ENCODE peak calls at places on chromosomes 13 and 19, in nine cellular contexts. One of them, this sample, is unnamed.

GRCh38 chr19:18172331-18173053 is 1.1 kb upstream of the IFI30 start:
- DNase-seq in pancreas: peak; percentile 15
- DNase-seq in left ventricle myocardium inferior: no peak
- DNase-seq in ovary: no peak
- DNase-seq in HepG2: no peak
- DNase-seq in mucosa of descending colon: no peak
- DNase-seq in uterus: no peak
- DNase-seq in ascending aorta: no peak
- DNase-seq in IMR-90: no peak
- DNase-seq in this sample: no peak

GRCh38 chr19:15200575-15201364 is at the start of gene NOTCH3:
- DNase-seq in IMR-90: no peak
- DNase-seq in pancreas: no peak
- DNase-seq in ascending aorta: no peak
- DNase-seq in mucosa of descending colon: no peak
- DNase-seq in left ventricle myocardium inferior: no peak
- DNase-seq in uterus: no peak
- DNase-seq in ovary: no peak
- DNase-seq in HepG2: no peak
- DNase-seq in this sample: no peak

GRCh38 chr19:48137411-48137810 is 26.8 kb upstream of the PLA2G4C start:
- DNase-seq in uterus: no peak
- DNase-seq in IMR-90: no peak
- DNase-seq in pancreas: no peak
- DNase-seq in HepG2: no peak
- DNase-seq in ovary: no peak
- DNase-seq in ascending aorta: no peak
- DNase-seq in left ventricle myocardium inferior: no peak
- DNase-seq in mucosa of descending colon: no peak
- DNase-seq in this sample: no peak

GRCh38 chr13:38582133-38582532 is 104.7 kb upstream of the FREM2 start:
- DNase-seq in uterus: no peak
- DNase-seq in IMR-90: peak; percentile 16
- DNase-seq in HepG2: peak; percentile 47
- DNase-seq in left ventricle myocardium inferior: no peak
- DNase-seq in ovary: no peak
- DNase-seq in pancreas: no peak
- DNase-seq in mucosa of descending colon: no peak
- DNase-seq in ascending aorta: no peak
- DNase-seq in this sample: no peak

GRCh38 chr19:4577020-4577782 is 17.7 kb upstream of the SEMA6B start:
- DNase-seq in pancreas: no peak
- DNase-seq in ascending aorta: no peak
- DNase-seq in IMR-90: no peak
- DNase-seq in left ventricle myocardium inferior: no peak
- DNase-seq in HepG2: no peak
- DNase-seq in uterus: no peak
- DNase-seq in ovary: no peak
- DNase-seq in mucosa of descending colon: no peak
- DNase-seq in this sample: no peak

GRCh38 chr13:98626298-98626940 is 49.5 kb upstream of the STK24 start:
- DNase-seq in IMR-90: no peak
- DNase-seq in mucosa of descending colon: no peak
- DNase-seq in ascending aorta: no peak
- DNase-seq in pancreas: no peak
- DNase-seq in ovary: no peak
- DNase-seq in uterus: no peak
- DNase-seq in left ventricle myocardium inferior: no peak
- DNase-seq in HepG2: no peak
- DNase-seq in this sample: no peak

GRCh38 chr19:18029617-18030338 is 21.8 kb downstream of the ARRDC2 start:
- DNase-seq in mucosa of descending colon: peak; percentile 42
- DNase-seq in ovary: no peak
- DNase-seq in left ventricle myocardium inferior: no peak
- DNase-seq in IMR-90: peak; percentile 32
- DNase-seq in uterus: no peak
- DNase-seq in HepG2: peak; percentile 79
- DNase-seq in pancreas: peak; percentile 61
- DNase-seq in ascending aorta: no peak
- DNase-seq in this sample: peak; percentile 70

GRCh38 chr13:88086577-88086976 is 415.4 kb downstream of the SLITRK5 start:
- DNase-seq in ascending aorta: no peak
- DNase-seq in ovary: no peak
- DNase-seq in uterus: no peak
- DNase-seq in pancreas: no peak
- DNase-seq in IMR-90: peak; percentile 22
- DNase-seq in mucosa of descending colon: no peak
- DNase-seq in left ventricle myocardium inferior: no peak
- DNase-seq in HepG2: no peak
- DNase-seq in this sample: no peak

GRCh38 chr19:29974701-29975100 is 32.7 kb downstream of the URI1 start:
- DNase-seq in ascending aorta: no peak
- DNase-seq in left ventricle myocardium inferior: no peak
- DNase-seq in ovary: no peak
- DNase-seq in pancreas: no peak
- DNase-seq in HepG2: no peak
- DNase-seq in uterus: no peak
- DNase-seq in IMR-90: no peak
- DNase-seq in mucosa of descending colon: no peak
- DNase-seq in this sample: no peak

GRCh38 chr19:17915940-17916593 is 16.7 kb upstream of the CCDC124 start:
- DNase-seq in uterus: no peak
- DNase-seq in pancreas: no peak
- DNase-seq in left ventricle myocardium inferior: no peak
- DNase-seq in ovary: no peak
- DNase-seq in HepG2: no peak
- DNase-seq in IMR-90: no peak
- DNase-seq in ascending aorta: no peak
- DNase-seq in mucosa of descending colon: no peak
- DNase-seq in this sample: no peak

GRCh38 chr13:23289917-23290357 is 109.2 kb downstream of the SGCG start:
- DNase-seq in left ventricle myocardium inferior: no peak
- DNase-seq in uterus: no peak
- DNase-seq in mucosa of descending colon: no peak
- DNase-seq in pancreas: no peak
- DNase-seq in HepG2: no peak
- DNase-seq in IMR-90: peak; percentile 47
- DNase-seq in ascending aorta: no peak
- DNase-seq in ovary: no peak
- DNase-seq in this sample: no peak

GRCh38 chr19:53102186-53102585 is 1.0 kb downstream of the ZNF160 start:
- DNase-seq in IMR-90: no peak
- DNase-seq in left ventricle myocardium inferior: no peak
- DNase-seq in uterus: no peak
- DNase-seq in ascending aorta: no peak
- DNase-seq in pancreas: no peak
- DNase-seq in mucosa of descending colon: no peak
- DNase-seq in ovary: no peak
- DNase-seq in HepG2: no peak
- DNase-seq in this sample: no peak

GRCh38 chr19:3082331-3082730 is 11.8 kb upstream of the GNA11 start:
- DNase-seq in uterus: no peak
- DNase-seq in ovary: no peak
- DNase-seq in ascending aorta: no peak
- DNase-seq in pancreas: no peak
- DNase-seq in HepG2: no peak
- DNase-seq in IMR-90: no peak
- DNase-seq in mucosa of descending colon: no peak
- DNase-seq in left ventricle myocardium inferior: no peak
- DNase-seq in this sample: no peak

DNA sequence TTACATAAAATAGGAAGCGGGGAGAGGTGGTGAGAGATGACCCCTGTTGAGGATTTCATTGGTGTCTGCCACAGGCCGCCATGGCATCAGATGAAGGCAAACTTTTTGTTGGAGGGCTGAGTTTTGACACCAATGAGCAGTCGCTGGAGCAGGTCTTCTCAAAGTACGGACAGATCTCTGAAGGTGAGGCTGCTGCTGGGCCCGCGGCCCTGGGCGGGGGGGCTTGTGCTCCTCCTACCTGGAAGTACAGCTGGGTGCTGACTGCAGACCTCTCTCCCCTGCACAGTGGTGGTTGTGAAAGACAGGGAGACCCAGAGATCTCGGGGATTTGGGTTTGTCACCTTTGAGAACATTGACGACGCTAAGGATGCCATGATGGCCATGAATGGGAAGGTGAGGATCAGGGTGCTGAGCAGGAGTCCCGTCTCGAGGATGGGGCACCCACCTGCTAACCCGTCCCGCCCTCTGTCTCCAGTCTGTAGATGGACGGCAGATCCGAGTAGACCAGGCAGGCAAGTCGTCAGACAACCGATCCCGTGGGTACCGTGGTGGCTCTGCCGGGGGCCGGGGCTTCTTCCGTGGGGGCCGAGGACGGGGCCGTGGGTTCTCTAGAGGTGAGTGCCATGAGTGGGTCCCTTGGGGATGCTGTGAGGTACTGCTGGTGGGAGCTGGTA is 1.9 kb downstream of the CIRBP start:
- DNase-seq in IMR-90: no peak
- DNase-seq in ascending aorta: no peak
- DNase-seq in ovary: peak; percentile 46
- DNase-seq in uterus: no peak
- DNase-seq in pancreas: peak; percentile 47
- DNase-seq in HepG2: no peak
- DNase-seq in left ventricle myocardium inferior: no peak
- DNase-seq in mucosa of descending colon: no peak
- DNase-seq in this sample: no peak
- H3K4me3 ChIP-seq in IMR-90: no peak overlapping the region
- H3K4me3 ChIP-seq in ascending aorta: peak overlapping the region; percentile 71
- H3K4me3 ChIP-seq in ovary: peak overlapping the region; percentile 74
- H3K4me3 ChIP-seq in uterus: peak overlapping the region; percentile 65
- H3K4me3 ChIP-seq in pancreas: peak overlapping the region; percentile 70
- H3K4me3 ChIP-seq in HepG2: peak overlapping the region; percentile 59
- H3K4me3 ChIP-seq in left ventricle myocardium inferior: peak overlapping the region; percentile 86
- H3K4me3 ChIP-seq in mucosa of descending colon: no peak overlapping the region
- H3K4me3 ChIP-seq in this sample: peak overlapping the region; percentile 62

GRCh38 chr19:57637379-57637778 is 4.4 kb downstream of the ZNF211 start:
- DNase-seq in ascending aorta: no peak
- DNase-seq in uterus: no peak
- DNase-seq in ovary: no peak
- DNase-seq in mucosa of descending colon: no peak
- DNase-seq in IMR-90: no peak
- DNase-seq in pancreas: no peak
- DNase-seq in left ventricle myocardium inferior: no peak
- DNase-seq in HepG2: no peak
- DNase-seq in this sample: no peak

GRCh38 chr19:57633832-57634131 is 814 bp downstream of the ZNF211 start:
- DNase-seq in mucosa of descending colon: no peak
- DNase-seq in left ventricle myocardium inferior: no peak
- DNase-seq in ascending aorta: no peak
- DNase-seq in ovary: no peak
- DNase-seq in uterus: no peak
- DNase-seq in pancreas: no peak
- DNase-seq in IMR-90: no peak
- DNase-seq in HepG2: no peak
- DNase-seq in this sample: no peak

GRCh38 chr19:57632987-57633831 is at the start of gene ZNF211:
- DNase-seq in ovary: peak; percentile 93
- DNase-seq in uterus: peak; percentile 88
- DNase-seq in IMR-90: peak; percentile 93
- DNase-seq in left ventricle myocardium inferior: peak; percentile 94
- DNase-seq in ascending aorta: peak; percentile 64
- DNase-seq in HepG2: peak; percentile 92
- DNase-seq in pancreas: peak; percentile 92
- DNase-seq in mucosa of descending colon: peak; percentile 93
- DNase-seq in this sample: peak; percentile 95
- TF ChIP-seq CTCF in ovary: no peak
- TF ChIP-seq CTCF in uterus: no peak
- TF ChIP-seq CTCF in IMR-90: peak; percentile 2
- TF ChIP-seq CTCF in left ventricle myocardium inferior: peak; percentile 15
- TF ChIP-seq CTCF in ascending aorta: no peak
- TF ChIP-seq CTCF in HepG2: peak; percentile 40
- TF ChIP-seq CTCF in pancreas: no peak
- TF ChIP-seq CTCF in mucosa of descending colon: no peak
- TF ChIP-seq CTCF in this sample: no peak

GRCh38 chr13:42221321-42221720 is 50.6 kb upstream of the AKAP11 start:
- DNase-seq in mucosa of descending colon: no peak
- DNase-seq in IMR-90: no peak
- DNase-seq in ascending aorta: no peak
- DNase-seq in left ventricle myocardium inferior: no peak
- DNase-seq in HepG2: no peak
- DNase-seq in uterus: no peak
- DNase-seq in ovary: no peak
- DNase-seq in pancreas: no peak
- DNase-seq in this sample: no peak

GRCh38 chr13:42216422-42216735 is 55.6 kb upstream of the AKAP11 start:
- DNase-seq in ascending aorta: no peak
- DNase-seq in left ventricle myocardium inferior: no peak
- DNase-seq in uterus: no peak
- DNase-seq in mucosa of descending colon: no peak
- DNase-seq in ovary: no peak
- DNase-seq in HepG2: no peak
- DNase-seq in pancreas: no peak
- DNase-seq in IMR-90: no peak
- DNase-seq in this sample: no peak

GRCh38 chr13:42219051-42219450 is 52.9 kb upstream of the AKAP11 start:
- DNase-seq in ovary: no peak
- DNase-seq in pancreas: no peak
- DNase-seq in IMR-90: no peak
- DNase-seq in HepG2: no peak
- DNase-seq in uterus: no peak
- DNase-seq in ascending aorta: no peak
- DNase-seq in mucosa of descending colon: no peak
- DNase-seq in left ventricle myocardium inferior: no peak
- DNase-seq in this sample: no peak

GRCh38 chr13:42218576-42218975 is 53.4 kb upstream of the AKAP11 start:
- DNase-seq in pancreas: no peak
- DNase-seq in ovary: no peak
- DNase-seq in IMR-90: no peak
- DNase-seq in HepG2: no peak
- DNase-seq in left ventricle myocardium inferior: no peak
- DNase-seq in mucosa of descending colon: no peak
- DNase-seq in ascending aorta: no peak
- DNase-seq in uterus: no peak
- DNase-seq in this sample: no peak

GRCh38 chr13:42219870-42220269 is 52.1 kb upstream of the AKAP11 start:
- DNase-seq in IMR-90: no peak
- DNase-seq in ascending aorta: no peak
- DNase-seq in uterus: no peak
- DNase-seq in mucosa of descending colon: no peak
- DNase-seq in HepG2: no peak
- DNase-seq in ovary: no peak
- DNase-seq in left ventricle myocardium inferior: no peak
- DNase-seq in pancreas: no peak
- DNase-seq in this sample: no peak
- H3K4me1 ChIP-seq in IMR-90: no peaks in the 10 kb centered on the region
- H3K4me1 ChIP-seq in ascending aorta: no peaks in the 10 kb centered on the region
- H3K4me1 ChIP-seq in uterus: no peaks in the 10 kb centered on the region
- H3K4me1 ChIP-seq in mucosa of descending colon: no peaks in the 10 kb centered on the region
- H3K4me1 ChIP-seq in HepG2: no peaks in the 10 kb centered on the region
- H3K4me1 ChIP-seq in ovary: no peaks in the 10 kb centered on the region
- H3K4me1 ChIP-seq in left ventricle myocardium inferior: no peaks in the 10 kb centered on the region
- H3K4me1 ChIP-seq in pancreas: no peaks in the 10 kb centered on the region
- H3K4me1 ChIP-seq in this sample: no peaks in the 10 kb centered on the region

DNA sequence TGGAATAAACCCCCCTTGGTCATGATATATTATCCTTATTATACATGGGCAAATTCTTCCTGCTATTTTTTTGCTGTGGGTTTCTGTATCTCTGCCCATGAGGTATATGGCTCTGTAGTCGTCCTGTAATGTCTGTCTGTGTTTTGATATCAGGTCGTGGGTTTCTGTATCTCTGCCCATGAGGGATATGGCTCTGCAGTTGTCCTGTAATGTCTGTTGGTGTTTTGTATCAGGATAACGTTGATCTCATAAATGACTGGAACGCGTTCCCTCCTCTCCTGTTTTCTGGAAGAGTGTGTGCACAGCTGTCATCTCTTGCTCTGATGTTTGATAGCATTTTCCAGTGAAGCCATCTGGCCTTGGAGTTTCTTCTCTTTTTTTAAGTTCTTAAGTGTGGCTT is 57.2 kb downstream of the SOX1 start:
- DNase-seq in uterus: no peak
- DNase-seq in mucosa of descending colon: no peak
- DNase-seq in HepG2: no peak
- DNase-seq in pancreas: no peak
- DNase-seq in IMR-90: no peak
- DNase-seq in ascending aorta: no peak
- DNase-seq in left ventricle myocardium inferior: no peak
- DNase-seq in ovary: no peak
- DNase-seq in this sample: no peak
- H3K4me3 ChIP-seq in uterus: no peak overlapping the region
- H3K4me3 ChIP-seq in mucosa of descending colon: no peak overlapping the region
- H3K4me3 ChIP-seq in HepG2: no peak overlapping the region
- H3K4me3 ChIP-seq in pancreas: no peak overlapping the region
- H3K4me3 ChIP-seq in IMR-90: no peak overlapping the region
- H3K4me3 ChIP-seq in ascending aorta: no peak overlapping the region
- H3K4me3 ChIP-seq in left ventricle myocardium inferior: no peak overlapping the region
- H3K4me3 ChIP-seq in ovary: no peak overlapping the region
- H3K4me3 ChIP-seq in this sample: no peak overlapping the region

This sample was measured in right atrium auricular region.